ENCODE peak calls at places on chromosome 14, in five cellular contexts. J, Z, O, E and H are unnamed samples.

GRCh38 chr14:35535794-35536112 is 1.8 kb downstream of the INSM2 start:
- DNase-seq in O (no peak), J (no peak), Z (no peak), E (no peak), H (no peak)

GRCh38 chr14:99752486-99753121 is 40.6 kb upstream of the EML1 start:
- DNase-seq in E (peak), Z (no peak), J (no peak), O (peak), H (peak)

GRCh38 chr14:99242238-99242637 is 29.8 kb downstream of the BCL11B start:
- DNase-seq in Z (no peak), E (no peak), O (no peak), J (no peak), H (no peak)

GRCh38 chr14:60647081-60647836 is 2.0 kb downstream of the SIX1 start:
- DNase-seq in J (no peak), E (peak), O (no peak), Z (peak), H (no peak)

GRCh38 chr14:102473559-102473958 is 36.0 kb downstream of the ANKRD9 start:
- DNase-seq in O (peak), J (no peak), E (no peak), Z (no peak), H (no peak)

GRCh38 chr14:23437142-23438129 is 2.0 kb upstream of the MYH7 start:
- DNase-seq in O (no peak), J (no peak), E (no peak), Z (no peak), H (no peak)

GRCh38 chr14:95043732-95044462 is 113.4 kb downstream of the DICER1 start:
- DNase-seq in O (no peak), E (no peak), Z (no peak), J (no peak), H (no peak)

GRCh38 chr14:71117839-71118743 is 210.8 kb downstream of the PCNX1 start:
- DNase-seq in Z (no peak), O (peak), E (peak), J (no peak), H (no peak)

GRCh38 chr14:40074169-40074568 is 641.9 kb upstream of the FBXO33 start:
- DNase-seq in O (no peak), J (no peak), E (no peak), Z (no peak), H (no peak)

GRCh38 chr14:20489093-20489994 is 16.0 kb upstream of the RNASE10 start:
- DNase-seq in E (peak), O (no peak), J (no peak), Z (no peak), H (no peak)

GRCh38 chr14:79443602-79444001 is 767.7 kb downstream of the DIO2 start:
- DNase-seq in O (no peak), J (no peak), E (no peak), Z (no peak), H (no peak)

GRCh38 chr14:60878121-60878520 is 102.8 kb downstream of the TRMT5 start:
- DNase-seq in Z (no peak), O (no peak), E (no peak), J (no peak), H (no peak)

GRCh38 chr14:61298834-61299233 is 17.7 kb upstream of the TMEM30B start:
- DNase-seq in O (no peak), E (no peak), Z (no peak), J (no peak), H (no peak)

GRCh38 chr14:79044894-79045624 is 874.9 kb downstream of the NRXN3 start:
- DNase-seq in E (peak), J (no peak), O (peak), Z (peak), H (peak)

GRCh38 chr14:100770046-100770445 is 43.4 kb downstream of the DLK1 start:
- DNase-seq in E (no peak), Z (no peak), O (no peak), J (no peak), H (no peak)

GRCh38 chr14:62662811-62663477 is 382.3 kb downstream of the KCNH5 start:
- DNase-seq in Z (peak), O (no peak), J (no peak), E (no peak), H (no peak)

GRCh38 chr14:68979722-68980552 is 835 bp upstream of the ACTN1 start:
- DNase-seq in Z (peak), E (peak), O (no peak), J (peak), H (no peak)

GRCh38 chr14:97295108-97295710 is 498.0 kb downstream of the VRK1 start:
- DNase-seq in Z (no peak), E (no peak), J (no peak), O (no peak), H (no peak)

GRCh38 chr14:97298775-97299174 is 501.6 kb downstream of the VRK1 start:
- DNase-seq in Z (no peak), O (no peak), J (no peak), E (no peak), H (no peak)

GRCh38 chr14:97298331-97298730 is 501.1 kb downstream of the VRK1 start:
- DNase-seq in J (no peak), Z (peak), E (no peak), O (no peak), H (no peak)

GRCh38 chr14:97301931-97302559 is 504.9 kb downstream of the VRK1 start:
- DNase-seq in O (no peak), Z (peak), E (no peak), J (no peak), H (no peak)

DNA sequence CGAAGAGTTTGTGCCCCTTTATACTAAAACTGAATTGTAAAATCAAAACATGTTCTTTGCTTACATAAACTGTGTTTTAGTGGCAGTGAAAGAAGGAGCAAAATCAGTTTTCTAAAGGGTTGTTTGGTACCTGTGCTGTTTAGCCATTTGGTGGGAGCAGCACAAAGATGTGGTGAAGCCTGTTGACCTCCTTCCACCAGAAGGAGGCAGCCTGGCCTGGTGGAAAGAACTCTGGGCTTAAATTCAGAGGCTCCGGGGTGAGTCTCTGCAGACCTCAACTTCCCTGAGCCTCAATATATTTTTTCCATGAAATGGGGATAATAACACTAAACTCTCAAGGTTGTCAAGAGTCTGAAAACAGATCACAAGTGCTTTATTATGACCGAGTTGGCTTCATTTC is 502.5 kb downstream of the VRK1 start:
- DNase-seq in E (no peak), O (no peak), Z (peak), J (no peak), H (no peak)
- TF ChIP-seq CTCF in E (no peak), O (no peak), Z (peak), J (no peak), H (peak)

GRCh38 chr14:106317593-106317992 is 791.2 kb downstream of the TMEM121 start:
- DNase-seq in O (no peak), Z (no peak), J (no peak), E (no peak), H (no peak)
- H3K4me3 ChIP-seq in O (no peak), Z (no peak), J (no peak), E (no peak), H (no peak)

GRCh38 chr14:26255213-26255612 is 342.6 kb downstream of the NOVA1 start:
- DNase-seq in E (peak), O (peak), J (no peak), Z (peak), H (no peak)
- TF ChIP-seq CTCF in E (peak), O (peak), J (no peak), Z (peak), H (peak)

DNA sequence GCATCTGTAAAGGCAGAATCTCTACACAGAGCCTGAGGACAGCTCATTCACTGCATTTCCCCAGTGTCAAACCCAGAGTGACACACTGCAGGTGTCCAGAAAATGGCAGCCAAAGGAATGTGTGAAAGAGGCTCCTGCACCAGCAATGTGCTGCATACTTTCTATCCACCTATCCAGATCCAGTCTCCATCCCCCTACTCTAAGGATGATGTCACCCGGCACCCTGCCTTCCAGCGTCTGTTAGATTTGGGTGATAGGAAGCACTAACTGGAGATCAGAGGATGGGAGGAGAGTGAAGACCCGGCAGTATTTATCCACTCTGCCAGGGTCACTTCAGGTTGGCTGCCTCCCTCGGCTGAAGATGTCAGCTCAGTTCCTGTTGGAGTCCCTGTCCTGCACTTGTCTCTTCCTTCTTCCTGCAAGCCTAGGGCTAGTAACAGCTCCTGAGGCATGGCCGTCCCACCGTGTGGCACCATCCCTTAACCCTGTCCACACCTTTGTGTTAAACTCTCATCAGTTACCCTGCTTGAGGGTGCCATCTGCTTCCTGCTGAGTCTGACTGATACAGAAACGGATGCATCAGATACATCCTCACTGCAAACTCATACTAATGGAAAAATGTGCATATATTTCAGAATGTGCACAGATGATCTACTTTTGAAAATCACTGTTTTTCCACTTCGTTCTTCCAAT is 13.0 kb upstream of the GPR68 start:
- DNase-seq in Z (peak), J (no peak), O (no peak), E (no peak), H (no peak)
- H3K4me3 ChIP-seq in Z (no peak), J (no peak), O (no peak), E (no peak), H (no peak)

DNA sequence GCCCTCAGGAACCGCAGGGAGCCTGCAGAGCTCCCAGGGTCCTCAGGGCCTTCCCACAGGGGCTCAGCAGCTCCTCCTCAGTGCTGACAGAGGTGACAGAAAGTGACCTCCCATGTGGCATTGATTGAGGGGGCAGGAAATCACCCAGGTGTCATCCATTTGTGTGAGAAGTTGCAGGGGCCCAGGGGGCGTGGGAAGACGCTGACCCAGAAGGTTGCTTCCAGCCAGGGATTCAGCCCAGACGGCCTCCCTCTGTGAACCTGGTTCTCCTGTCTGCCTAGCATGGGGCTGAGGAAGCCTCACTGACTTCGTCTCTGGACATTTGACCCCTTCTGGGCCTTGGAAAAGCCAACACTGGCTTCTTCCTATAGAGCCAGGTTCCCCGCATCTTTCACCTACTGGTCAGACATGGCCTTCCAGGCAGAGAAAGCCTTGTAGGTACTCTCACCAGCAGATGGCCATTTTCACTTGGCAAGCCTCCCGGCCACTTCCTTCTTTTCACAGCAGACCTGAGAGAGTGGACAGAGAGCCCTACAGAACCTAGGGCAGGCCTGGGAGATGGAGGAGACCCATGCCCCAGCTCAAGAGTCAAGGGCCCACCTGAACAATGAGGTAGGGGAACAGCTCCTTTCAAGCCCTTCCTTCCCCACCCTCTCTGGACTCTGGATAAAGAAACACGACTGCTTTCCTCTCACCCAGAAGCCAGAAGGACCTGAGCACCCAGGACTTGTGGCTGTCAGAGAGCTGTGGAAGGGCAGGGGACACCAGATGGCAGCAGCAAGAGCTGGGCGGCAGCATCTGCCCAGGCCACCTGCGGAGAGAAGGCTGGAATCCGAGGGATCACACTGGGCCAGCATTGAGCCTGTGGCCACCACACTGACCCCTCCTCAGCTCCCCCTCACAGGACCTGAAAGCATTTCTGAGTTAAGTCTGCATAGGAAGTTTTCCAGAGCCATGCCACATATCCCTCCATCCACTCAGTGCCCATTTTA is 377.8 kb downstream of the DPF3 start:
- DNase-seq in J (peak), O (peak), Z (no peak), E (no peak), H (peak)
- TF ChIP-seq CTCF in J (no peak), O (peak), Z (peak), E (no peak), H (peak)

DNA sequence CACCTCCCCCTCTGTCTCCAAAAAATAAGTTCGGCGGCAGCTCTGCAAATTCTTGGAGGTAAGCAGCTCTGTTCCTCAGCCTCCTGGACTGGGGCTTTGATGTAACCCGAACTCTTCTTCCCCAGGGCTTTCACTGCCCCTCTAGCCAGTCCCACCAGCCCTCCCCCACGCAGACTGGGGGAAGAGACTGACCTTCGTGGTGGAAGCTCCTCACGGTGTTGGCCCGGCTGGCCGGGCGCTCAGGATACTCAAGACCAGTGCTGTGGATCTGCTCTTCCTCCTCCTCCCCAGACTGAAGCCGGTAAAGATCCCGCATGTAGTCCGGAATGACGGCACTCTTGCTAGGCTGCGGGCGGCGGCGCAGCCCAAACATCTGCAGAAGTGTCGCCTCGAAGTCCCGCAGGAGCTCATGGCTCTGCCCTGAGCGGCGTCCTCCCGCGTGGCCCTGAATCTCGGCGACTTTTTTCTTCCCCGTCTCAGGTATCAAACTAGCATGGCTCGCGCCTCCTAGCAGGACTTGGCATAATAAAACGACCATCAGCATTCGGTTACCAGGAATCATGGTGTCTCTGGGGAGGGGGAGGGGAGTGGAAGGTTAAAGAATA is 4.9 kb downstream of the BMP4 start:
- DNase-seq in J (no peak), E (no peak), O (no peak), Z (peak), H (no peak)
- H3K4me3 ChIP-seq in J (peak), E (no peak), O (peak), Z (peak), H (peak)

DNA sequence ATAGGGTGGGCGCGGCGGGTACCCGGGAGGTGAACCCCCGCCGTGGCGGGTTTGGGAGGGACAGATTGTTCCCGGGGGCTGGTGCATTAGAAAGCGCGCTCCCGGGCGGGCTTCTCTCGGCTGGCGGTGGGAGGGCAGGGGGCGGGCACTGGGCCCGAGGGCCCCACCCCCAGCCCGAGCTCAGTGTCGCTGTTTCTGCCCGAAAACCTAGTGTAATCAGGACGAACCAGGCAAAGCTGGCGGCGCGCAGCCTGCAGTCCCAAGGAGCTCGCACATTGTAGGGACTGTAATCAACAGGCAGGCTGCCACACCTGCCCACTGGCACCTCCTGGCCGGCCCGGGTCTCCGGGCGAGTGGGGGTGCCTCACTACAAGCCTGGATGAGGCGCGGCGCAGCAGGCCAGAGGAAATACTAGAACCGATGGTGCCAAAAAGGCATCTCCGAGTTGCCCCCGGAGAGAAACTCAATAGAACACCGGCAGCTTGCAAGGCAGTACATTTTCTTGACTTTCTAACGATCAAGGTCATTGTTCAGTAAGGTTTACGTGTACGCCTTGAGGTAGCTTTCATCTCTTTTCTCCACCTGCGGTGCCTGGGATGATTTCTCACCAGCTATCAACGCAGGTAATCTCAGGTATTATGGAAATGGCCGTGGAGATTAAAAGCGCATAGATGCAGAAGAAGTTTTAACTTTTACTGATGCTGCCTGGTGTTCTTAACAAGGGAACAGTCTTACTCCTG is 845 bp upstream of the SPTB start:
- DNase-seq in J (peak), E (no peak), O (no peak), Z (peak), H (no peak)
- TF ChIP-seq CTCF in J (no peak), E (no peak), O (no peak), Z (no peak), H (no peak)